ENCODE peak calls at places on chromosome 14, in five cellular contexts. A is HL-60, E is upper lobe of right lung, S is bronchial epithelial cell, P is cardiac fibroblast. H is an unnamed sample.

GRCh38 chr14:69505338-69506240 is 21.1 kb downstream of the PLEKHD1 start:
- DNase-seq in A (no peak), E (peak; percentile 50), S (no peak), P (no peak), H (no peak)

GRCh38 chr14:105019861-105020814 is 745 bp downstream of the CDCA4 start:
- DNase-seq in A (peak; percentile 43), E (peak; percentile 73), S (no peak), P (peak; percentile 51), H (peak; percentile 75)

GRCh38 chr14:104130974-104131651 is 7.3 kb upstream of the KIF26A start:
- DNase-seq in A (peak; percentile 40), E (peak; percentile 75), S (peak; percentile 46), P (peak; percentile 45), H (peak; percentile 40)

GRCh38 chr14:74425525-74426201 is 347 bp downstream of the SYNDIG1L start:
- DNase-seq in A (no peak), E (no peak), S (no peak), P (no peak), H (peak; percentile 21)

GRCh38 chr14:73879027-73879426 is 7.6 kb upstream of the ZNF410 start:
- DNase-seq in A (no peak), E (no peak), S (no peak), P (no peak), H (no peak)

GRCh38 chr14:55546212-55546874 is 33.7 kb upstream of the KTN1 start:
- DNase-seq in A (no peak), E (no peak), S (no peak), P (no peak), H (peak; percentile 12)

GRCh38 chr14:59342516-59343484 is 122.4 kb downstream of the GPR135 start:
- DNase-seq in A (no peak), E (no peak), S (no peak), P (peak; percentile 49), H (no peak)

GRCh38 chr14:72743626-72744025 is 150.3 kb downstream of the DPF3 start:
- DNase-seq in A (no peak), E (no peak), S (no peak), P (no peak), H (no peak)

GRCh38 chr14:70023871-70024270 is 144.7 kb downstream of the SMOC1 start:
- DNase-seq in A (no peak), E (no peak), S (no peak), P (no peak), H (no peak)

GRCh38 chr14:71472281-71472960 is 459.8 kb upstream of the RGS6 start:
- DNase-seq in A (no peak), E (no peak), S (no peak), P (peak; percentile 59), H (peak; percentile 61)

GRCh38 chr14:23403139-23403438 is 5.0 kb downstream of the MYH6 start:
- DNase-seq in A (no peak), E (peak; percentile 46), S (no peak), P (no peak), H (no peak)

GRCh38 chr14:36553650-36554260 is 28.7 kb downstream of the NKX2-8 start:
- DNase-seq in A (peak; percentile 14), E (no peak), S (peak; percentile 44), P (peak; percentile 68), H (peak; percentile 52)

GRCh38 chr14:77310041-77310440 is 10.6 kb downstream of the POMT2 start:
- DNase-seq in A (no peak), E (no peak), S (no peak), P (peak; percentile 41), H (no peak)

GRCh38 chr14:97022741-97023140 is 225.6 kb downstream of the VRK1 start:
- DNase-seq in A (no peak), E (no peak), S (no peak), P (no peak), H (no peak)

GRCh38 chr14:58426819-58427288 is 477 bp downstream of the TIMM9 start:
- DNase-seq in A (peak; percentile 68), E (peak; percentile 81), S (peak; percentile 1), P (peak; percentile 80), H (peak; percentile 79)

GRCh38 chr14:72615511-72616121 is 278.3 kb downstream of the DPF3 start:
- DNase-seq in A (no peak), E (no peak), S (peak; percentile 74), P (peak; percentile 14), H (no peak)

GRCh38 chr14:54226103-54226502 is 170.7 kb upstream of the CDKN3 start:
- DNase-seq in A (no peak), E (no peak), S (peak; percentile 68), P (peak; percentile 49), H (no peak)

GRCh38 chr14:23147676-23148075 is 28.6 kb upstream of the CEBPE start:
- DNase-seq in A (no peak), E (no peak), S (peak; percentile 78), P (peak; percentile 31), H (no peak)

GRCh38 chr14:85402546-85403162 is 127.3 kb upstream of the FLRT2 start:
- DNase-seq in A (no peak), E (no peak), S (no peak), P (no peak), H (no peak)

GRCh38 chr14:55301722-55302121 is 30.5 kb downstream of the FBXO34 start:
- DNase-seq in A (no peak), E (no peak), S (peak; percentile 80), P (peak; percentile 63), H (peak; percentile 18)

GRCh38 chr14:97033556-97034081 is 236.4 kb downstream of the VRK1 start:
- DNase-seq in A (no peak), E (no peak), S (no peak), P (no peak), H (no peak)

GRCh38 chr14:89805501-89805900 is 149.0 kb downstream of the EFCAB11 start:
- DNase-seq in A (no peak), E (no peak), S (peak; percentile 36), P (no peak), H (no peak)

GRCh38 chr14:104604461-104605449 is at the start of gene TMEM179:
- DNase-seq in A (no peak), E (no peak), S (no peak), P (peak; percentile 10), H (no peak)

GRCh38 chr14:104116544-104117340 is 21.6 kb upstream of the KIF26A start:
- DNase-seq in A (no peak), E (peak; percentile 90), S (peak; percentile 54), P (no peak), H (no peak)

GRCh38 chr14:33978892-33979612 is 28.2 kb upstream of the EGLN3 start:
- DNase-seq in A (no peak), E (no peak), S (no peak), P (no peak), H (no peak)

GRCh38 chr14:35553808-35554207 is 19.8 kb downstream of the INSM2 start:
- DNase-seq in A (no peak), E (no peak), S (peak; percentile 39), P (peak; percentile 58), H (no peak)

GRCh38 chr14:58794993-58795762 is 157.4 kb downstream of the DACT1 start:
- DNase-seq in A (no peak), E (no peak), S (no peak), P (no peak), H (peak; percentile 56)

GRCh38 chr14:53523226-53523625 is 370.1 kb upstream of the DDHD1 start:
- DNase-seq in A (no peak), E (no peak), S (no peak), P (no peak), H (no peak)

GRCh38 chr14:23252006-23252405 is 14.3 kb downstream of the RNF212B start:
- DNase-seq in A (no peak), E (no peak), S (peak; percentile 75), P (no peak), H (no peak)

GRCh38 chr14:60085085-60085484 is 6.6 kb upstream of the PCNX4 start:
- DNase-seq in A (no peak), E (no peak), S (peak; percentile 87), P (peak; percentile 79), H (no peak)

GRCh38 chr14:97776890-97777564 is 979.8 kb downstream of the VRK1 start:
- DNase-seq in A (no peak), E (no peak), S (peak; percentile 18), P (no peak), H (peak; percentile 47)

GRCh38 chr14:87483651-87484260 is 509.2 kb downstream of the GALC start:
- DNase-seq in A (no peak), E (no peak), S (peak; percentile 76), P (no peak), H (no peak)

GRCh38 chr14:70571139-70571538 is 29.3 kb downstream of the MED6 start:
- DNase-seq in A (no peak), E (no peak), S (no peak), P (no peak), H (no peak)

GRCh38 chr14:60328588-60328987 is 79.6 kb downstream of the PPM1A start:
- DNase-seq in A (no peak), E (no peak), S (no peak), P (no peak), H (no peak)

GRCh38 chr14:105475269-105475915 is 771 bp downstream of the CRIP2 start:
- DNase-seq in A (no peak), E (no peak), S (peak; percentile 60), P (peak; percentile 61), H (no peak)

GRCh38 chr14:62322216-62322615 is 560.0 kb downstream of the SNAPC1 start:
- DNase-seq in A (no peak), E (no peak), S (no peak), P (no peak), H (no peak)
- H3K4me3 ChIP-seq in A (no peak overlapping the region), E (no peak overlapping the region), S (no peak overlapping the region), P (no peak overlapping the region), H (no peak overlapping the region)

DNA sequence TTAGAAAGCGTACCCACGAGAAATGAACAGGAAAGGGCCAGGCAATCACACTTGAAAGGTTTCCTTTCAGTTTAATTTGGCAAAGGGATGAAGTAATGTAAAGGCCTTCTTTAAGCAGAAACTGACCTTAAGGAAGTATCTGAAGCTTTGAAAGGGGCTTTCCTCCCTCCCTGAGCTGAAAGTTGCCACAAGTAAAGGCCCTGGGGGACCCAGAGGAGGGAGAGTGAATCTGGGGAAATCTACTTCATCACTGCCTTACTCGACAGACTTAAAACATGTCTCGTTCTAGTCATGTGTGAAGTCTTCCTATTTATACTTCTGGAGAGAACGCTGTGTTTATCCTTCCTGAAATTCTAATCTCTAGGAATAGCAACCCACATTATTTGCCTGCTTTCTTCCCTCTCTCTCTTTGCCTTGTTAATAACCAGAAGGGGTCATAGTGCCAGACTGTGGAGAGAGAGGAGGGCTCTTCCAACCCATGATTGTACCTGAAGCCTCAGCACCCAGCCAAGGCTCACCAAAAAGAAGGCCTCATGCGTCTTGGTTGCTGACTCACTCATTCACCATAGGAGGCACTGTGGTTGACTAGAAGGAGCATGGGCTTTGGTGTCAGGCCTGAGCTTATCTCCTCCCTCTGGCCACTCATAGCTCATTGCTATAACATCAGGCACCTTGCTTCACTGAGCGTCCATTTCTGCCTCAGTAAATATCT is 10.2 kb upstream of the GPX2 start:
- DNase-seq in A (no peak), E (no peak), S (no peak), P (no peak), H (peak; percentile 66)
- TF ChIP-seq CTCF in A (no peak), E (no peak), S (no peak), P (no peak), H (peak; percentile 28)

DNA sequence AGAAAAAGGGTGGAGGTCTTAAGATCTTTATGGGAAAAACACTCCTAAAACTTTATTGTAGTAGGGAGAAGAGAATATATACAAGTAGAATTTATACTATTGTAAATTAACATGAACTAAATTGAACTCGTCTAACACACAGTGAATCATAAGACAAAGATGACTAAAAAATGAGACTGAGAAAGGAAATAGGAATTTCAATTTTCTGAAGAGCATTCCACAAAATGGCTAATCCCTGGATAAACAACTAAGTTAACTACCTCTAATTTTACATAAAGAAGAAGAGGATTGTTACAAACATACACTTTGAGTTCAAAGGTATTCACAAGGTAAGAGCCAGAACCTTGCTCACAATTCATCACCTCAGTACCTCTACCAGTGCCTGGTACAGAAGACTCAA is 2.0 kb downstream of the MAP4K5 start:
- DNase-seq in A (no peak), E (no peak), S (peak; percentile 74), P (peak; percentile 72), H (no peak)
- H3K4me3 ChIP-seq in A (no peak overlapping the region), E (peak overlapping the region; percentile 96), S (no peak overlapping the region), P (peak overlapping the region; percentile 82), H (peak overlapping the region; percentile 95)

GRCh38 chr14:99550387-99550992 is 53.5 kb downstream of the CCDC85C start:
- DNase-seq in A (no peak), E (no peak), S (no peak), P (no peak), H (no peak)
- TF ChIP-seq CTCF in A (no peak), E (no peak), S (no peak), P (no peak), H (no peak)

H was measured in GM12865.